ENCODE peak calls at places on chromosomes 6 and 20, in six cellular contexts. A, K, B, D, Y and E are unnamed samples.

GRCh38 chr6:159959165-159959975 is 9.5 kb upstream of the IGF2R start:
- ATAC-seq in K (no peak), A (no peak), Y (no peak), D (peak; percentile 35), B (no peak), E (no peak)

GRCh38 chr6:16511723-16512584 is 249.3 kb downstream of the ATXN1 start:
- ATAC-seq in Y (peak; percentile 57), A (peak; percentile 77), B (no peak), D (peak; percentile 80), K (peak; percentile 66), E (peak; percentile 32)

GRCh38 chr6:11700118-11700718 is 78.4 kb downstream of the ADTRP start:
- ATAC-seq in Y (no peak), K (no peak), A (no peak), D (no peak), B (no peak), E (no peak)

GRCh38 chr6:2961491-2961890 is 9.9 kb downstream of the SERPINB6 start:
- ATAC-seq in D (peak; percentile 47), K (no peak), B (no peak), A (no peak), Y (no peak), E (no peak)

GRCh38 chr6:4510906-4511625 is 265.1 kb upstream of the CDYL start:
- ATAC-seq in K (no peak), Y (no peak), A (no peak), B (no peak), D (no peak), E (no peak)

GRCh38 chr6:73608761-73609160 is 45.0 kb downstream of the SLC17A5 start:
- ATAC-seq in D (no peak), B (no peak), K (no peak), Y (no peak), A (no peak), E (no peak)

GRCh38 chr6:167103041-167103816 is 19.7 kb upstream of the CCR6 start:
- ATAC-seq in K (no peak), B (no peak), A (no peak), D (peak; percentile 84), Y (peak; percentile 69), E (peak; percentile 18)

GRCh38 chr20:19254086-19254821 is 41.8 kb downstream of the SLC24A3 start:
- ATAC-seq in K (no peak), D (peak; percentile 19), Y (no peak), A (no peak), B (peak; percentile 78), E (no peak)

GRCh38 chr20:2749951-2750342 is 50.5 kb downstream of the CPXM1 start:
- ATAC-seq in B (no peak), K (no peak), A (no peak), Y (no peak), D (peak; percentile 34), E (no peak)